ENCODE peak calls at places on chromosomes 4 and X, in six cellular contexts. Q, U, I, N, K and H are unnamed samples.

GRCh38 chrX:12894074-12894691 is 12.2 kb upstream of the TLR8 start:
- DNase-seq in Q (peak; percentile 12), U (no peak), I (peak; percentile 75), N (peak; percentile 26), K (peak; percentile 52), H (peak; percentile 29)

GRCh38 chr4:7663075-7663541 is 228.4 kb upstream of the PSAPL1 start:
- DNase-seq in Q (no peak), U (no peak), I (no peak), N (no peak), K (no peak), H (no peak)

GRCh38 chrX:86012188-86012587 is 35.2 kb downstream of the CHM start:
- DNase-seq in Q (no peak), U (no peak), I (no peak), N (no peak), K (no peak), H (no peak)

GRCh38 chr4:106238819-106239420 is 77.1 kb downstream of the TBCK start:
- DNase-seq in Q (no peak), U (peak; percentile 31), I (peak; percentile 38), N (peak; percentile 47), K (peak; percentile 68), H (peak; percentile 31)

GRCh38 chr4:180870623-180871022 is 1372.6 kb upstream of the TENM3 start:
- DNase-seq in Q (no peak), U (no peak), I (no peak), N (no peak), K (no peak), H (no peak)

GRCh38 chr4:136637071-136637777 is 895.1 kb downstream of the PCDH18 start:
- DNase-seq in Q (no peak), U (peak; percentile 24), I (peak; percentile 19), N (peak; percentile 71), K (peak; percentile 38), H (peak; percentile 38)

GRCh38 chr4:43242611-43243010 is 350.1 kb downstream of the GRXCR1 start:
- DNase-seq in Q (no peak), U (no peak), I (no peak), N (no peak), K (no peak), H (no peak)

GRCh38 chr4:8582941-8583654 is 2.9 kb downstream of the GPR78 start:
- DNase-seq in Q (no peak), U (no peak), I (no peak), N (no peak), K (no peak), H (no peak)

GRCh38 chrX:15497865-15498264 is 2.7 kb upstream of the BMX start:
- DNase-seq in Q (peak; percentile 5), U (peak; percentile 57), I (peak; percentile 54), N (peak; percentile 78), K (peak; percentile 77), H (peak; percentile 57)

GRCh38 chr4:89619230-89619962 is 217.6 kb downstream of the SNCA start:
- DNase-seq in Q (no peak), U (no peak), I (no peak), N (peak; percentile 8), K (no peak), H (no peak)

GRCh38 chr4:94415448-94415847 is 36.3 kb upstream of the PDLIM5 start:
- DNase-seq in Q (no peak), U (no peak), I (no peak), N (no peak), K (no peak), H (no peak)

GRCh38 chrX:152412105-152412504 is 39.0 kb downstream of the GABRA3 start:
- DNase-seq in Q (no peak), U (no peak), I (no peak), N (no peak), K (no peak), H (no peak)

GRCh38 chr4:26206339-26206738 is 114.5 kb upstream of the RBPJ start:
- DNase-seq in Q (peak; percentile 38), U (peak; percentile 66), I (no peak), N (no peak), K (no peak), H (no peak)

GRCh38 chrX:119692241-119693031 is 532 bp downstream of the SEPTIN6 start:
- DNase-seq in Q (peak; percentile 5), U (peak; percentile 61), I (peak; percentile 67), N (peak; percentile 45), K (peak; percentile 37), H (peak; percentile 31)

GRCh38 chrX:109826954-109827708 is 94.1 kb upstream of the ACSL4 start:
- DNase-seq in Q (no peak), U (peak; percentile 70), I (no peak), N (no peak), K (no peak), H (no peak)

GRCh38 chr4:102541708-102542107 is 40.5 kb downstream of the NFKB1 start:
- DNase-seq in Q (no peak), U (no peak), I (no peak), N (peak; percentile 61), K (no peak), H (peak; percentile 49)

GRCh38 chrX:153832732-153833131 is 2.4 kb upstream of the PDZD4 start:
- DNase-seq in Q (no peak), U (no peak), I (no peak), N (peak; percentile 37), K (no peak), H (no peak)

GRCh38 chr4:3253808-3254207 is 4.8 kb downstream of the MSANTD1 start:
- DNase-seq in Q (no peak), U (no peak), I (no peak), N (no peak), K (no peak), H (no peak)

GRCh38 chr4:151804821-151805220 is 44.0 kb upstream of the GATB start:
- DNase-seq in Q (no peak), U (no peak), I (no peak), N (peak; percentile 18), K (no peak), H (no peak)

GRCh38 chrX:10341309-10341708 is 184.5 kb downstream of the CLCN4 start:
- DNase-seq in Q (no peak), U (no peak), I (no peak), N (no peak), K (no peak), H (no peak)

GRCh38 chrX:9927638-9928037 is 39.5 kb upstream of the CLDN34 start:
- DNase-seq in Q (no peak), U (no peak), I (no peak), N (no peak), K (no peak), H (no peak)

GRCh38 chr4:54877006-54877405 is 219.2 kb downstream of the KIT start:
- DNase-seq in Q (no peak), U (no peak), I (no peak), N (no peak), K (no peak), H (no peak)

GRCh38 chr4:1055721-1056590 is 44.5 kb downstream of the FGFRL1 start:
- DNase-seq in Q (peak; percentile 5), U (no peak), I (peak; percentile 80), N (peak; percentile 71), K (no peak), H (peak; percentile 87)

GRCh38 chr4:82591592-82591991 is 29.8 kb upstream of the TMEM150C start:
- DNase-seq in Q (no peak), U (no peak), I (no peak), N (peak; percentile 21), K (no peak), H (no peak)

GRCh38 chr4:153901220-153901619 is 112.3 kb upstream of the SFRP2 start:
- DNase-seq in Q (no peak), U (no peak), I (no peak), N (no peak), K (no peak), H (no peak)

GRCh38 chr4:98110214-98110613 is 33.1 kb downstream of the STPG2 start:
- DNase-seq in Q (no peak), U (no peak), I (no peak), N (no peak), K (no peak), H (no peak)

GRCh38 chr4:133129237-133129636 is 19.9 kb upstream of the PCDH10 start:
- DNase-seq in Q (no peak), U (no peak), I (no peak), N (no peak), K (no peak), H (no peak)

GRCh38 chrX:21700289-21700688 is 42.2 kb upstream of the KLHL34 start:
- DNase-seq in Q (no peak), U (no peak), I (no peak), N (no peak), K (no peak), H (peak; percentile 18)

GRCh38 chr4:119480331-119480730 is 148.3 kb downstream of the PDE5A start:
- DNase-seq in Q (no peak), U (no peak), I (no peak), N (no peak), K (no peak), H (no peak)

GRCh38 chr4:119477412-119478053 is 151.1 kb downstream of the PDE5A start:
- DNase-seq in Q (no peak), U (no peak), I (no peak), N (no peak), K (no peak), H (no peak)

GRCh38 chr4:119479835-119480234 is 148.8 kb downstream of the PDE5A start:
- DNase-seq in Q (no peak), U (no peak), I (no peak), N (no peak), K (no peak), H (no peak)

GRCh38 chr4:119478446-119479179 is 150.0 kb downstream of the PDE5A start:
- DNase-seq in Q (no peak), U (peak; percentile 26), I (no peak), N (no peak), K (no peak), H (no peak)

GRCh38 chr4:119479180-119479814 is 149.3 kb downstream of the PDE5A start:
- DNase-seq in Q (no peak), U (no peak), I (no peak), N (no peak), K (no peak), H (no peak)
- H3K36me3 ChIP-seq in Q (no peaks in the 10 kb centered on the region), U (peaks cover 58% of the 10 kb centered on the region), I (peaks cover 78% of the 10 kb centered on the region), N (peaks cover 16% of the 10 kb centered on the region), K (peaks cover 18% of the 10 kb centered on the region), H (peaks cover 33% of the 10 kb centered on the region)

GRCh38 chr4:186717556-186717955 is 6.1 kb downstream of the FAT1 start:
- DNase-seq in Q (peak; percentile 56), U (no peak), I (no peak), N (no peak), K (no peak), H (no peak)
- H3K9me3 ChIP-seq in Q (no peaks in the 10 kb centered on the region), U (peaks cover 11% of the 10 kb centered on the region), I (peaks cover 10% of the 10 kb centered on the region), N (peaks cover 13% of the 10 kb centered on the region), K (peaks cover 10% of the 10 kb centered on the region), H (peaks cover 23% of the 10 kb centered on the region)

DNA sequence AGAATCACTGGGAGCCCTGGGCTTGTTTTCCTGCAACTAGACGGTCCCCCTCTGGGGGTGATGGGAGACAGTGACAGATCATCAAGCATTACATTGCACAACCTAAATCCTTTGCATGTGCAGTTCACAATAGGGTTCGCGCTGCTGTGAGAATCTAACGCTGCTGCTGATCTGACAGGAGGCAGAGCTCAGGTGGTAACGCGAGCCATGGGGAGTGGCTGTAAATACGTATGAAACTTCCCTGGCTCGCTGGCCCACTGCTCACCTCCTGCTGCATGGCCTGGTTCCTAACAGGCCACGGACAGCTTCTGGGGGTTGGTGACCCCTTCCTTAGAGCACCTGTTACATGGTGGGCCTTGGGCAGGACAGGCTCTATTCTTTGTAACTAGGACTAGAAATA is 10.4 kb downstream of the PAQR3 start:
- DNase-seq in Q (no peak), U (no peak), I (no peak), N (no peak), K (no peak), H (no peak)
- H3K36me3 ChIP-seq in Q (no peaks in the 10 kb centered on the region), U (peaks cover 27% of the 10 kb centered on the region), I (peaks cover 68% of the 10 kb centered on the region), N (peaks cover 4% of the 10 kb centered on the region), K (no peaks in the 10 kb centered on the region), H (peaks cover 54% of the 10 kb centered on the region)

GRCh38 chrX:94401426-94401825 is 727.4 kb downstream of the FAM133A start:
- DNase-seq in Q (no peak), U (no peak), I (no peak), N (no peak), K (no peak), H (no peak)

GRCh38 chrX:94400488-94400887 is 726.5 kb downstream of the FAM133A start:
- DNase-seq in Q (peak; percentile 55), U (no peak), I (no peak), N (no peak), K (no peak), H (no peak)
- H3K9me3 ChIP-seq in Q (no peaks in the 10 kb centered on the region), U (peaks cover 24% of the 10 kb centered on the region), I (no peaks in the 10 kb centered on the region), N (no peaks in the 10 kb centered on the region), K (peaks cover 11% of the 10 kb centered on the region), H (no peaks in the 10 kb centered on the region)